ENCODE peak calls at places on chromosomes 4 and X, in five cellular contexts. C, G, B, I and V are unnamed samples.

GRCh38 chrX:24260827-24261550 is 52.9 kb downstream of the SUPT20HL2 start:
- DNase-seq in C (no peak), G (peak; percentile 53), B (peak; percentile 47), I (peak; percentile 43), V (no peak)

GRCh38 chr4:48429709-48430474 is 53.3 kb upstream of the SLC10A4 start:
- DNase-seq in C (no peak), G (no peak), B (no peak), I (no peak), V (no peak)

GRCh38 chr4:22129454-22130075 is 181.0 kb upstream of the KCNIP4 start:
- DNase-seq in C (peak; percentile 69), G (no peak), B (peak; percentile 26), I (no peak), V (peak; percentile 2)

GRCh38 chrX:39869846-39870601 is 227.7 kb downstream of the BCOR start:
- DNase-seq in C (peak; percentile 87), G (no peak), B (peak; percentile 63), I (no peak), V (no peak)

GRCh38 chr4:8414377-8414776 is 26.1 kb downstream of the ACOX3 start:
- DNase-seq in C (peak; percentile 6), G (no peak), B (no peak), I (no peak), V (no peak)

GRCh38 chr4:30881985-30882384 is 161.8 kb downstream of the PCDH7 start:
- DNase-seq in C (no peak), G (no peak), B (no peak), I (no peak), V (no peak)

GRCh38 chr4:119788334-119789266 is 160.0 kb upstream of the PDE5A start:
- DNase-seq in C (no peak), G (no peak), B (no peak), I (no peak), V (no peak)

GRCh38 chr4:123790681-123791080 is 394.1 kb downstream of the SPRY1 start:
- DNase-seq in C (peak; percentile 9), G (no peak), B (peak; percentile 31), I (no peak), V (no peak)

GRCh38 chr4:8320386-8320750 is 50.8 kb downstream of the HTRA3 start:
- DNase-seq in C (peak; percentile 17), G (no peak), B (no peak), I (no peak), V (no peak)

GRCh38 chr4:187908079-187908501 is 87.5 kb upstream of the ZFP42 start:
- DNase-seq in C (peak; percentile 68), G (no peak), B (peak; percentile 95), I (no peak), V (no peak)

GRCh38 chrX:103831803-103832544 is at the start of gene RAB9B:
- DNase-seq in C (peak; percentile 22), G (peak; percentile 75), B (peak; percentile 33), I (peak; percentile 73), V (no peak)

GRCh38 chr4:110949516-110949915 is 326.6 kb upstream of the PITX2 start:
- DNase-seq in C (no peak), G (no peak), B (no peak), I (no peak), V (no peak)

GRCh38 chrX:112769034-112769433 is 71.6 kb downstream of the AMOT start:
- DNase-seq in C (no peak), G (no peak), B (peak; percentile 43), I (no peak), V (no peak)

GRCh38 chr4:56410247-56410646 is 23.0 kb upstream of the AASDH start:
- DNase-seq in C (peak; percentile 100), G (no peak), B (peak; percentile 98), I (peak; percentile 50), V (peak; percentile 98)

GRCh38 chr4:107824367-107825071 is at the start of gene SGMS2:
- DNase-seq in C (peak; percentile 94), G (peak; percentile 94), B (peak; percentile 84), I (peak; percentile 85), V (no peak)

GRCh38 chr4:81472249-81473085 is 760 bp upstream of the RASGEF1B start:
- DNase-seq in C (no peak), G (peak; percentile 54), B (no peak), I (no peak), V (no peak)

GRCh38 chr4:110515676-110516075 is 39.7 kb downstream of the ENPEP start:
- DNase-seq in C (no peak), G (no peak), B (no peak), I (no peak), V (no peak)

GRCh38 chr4:38179690-38180299 is 219.6 kb downstream of the PTTG2 start:
- DNase-seq in C (peak; percentile 78), G (peak; percentile 62), B (peak; percentile 77), I (peak; percentile 66), V (peak; percentile 47)

GRCh38 chrX:120769576-120770341 is 105.9 kb downstream of the CT47B1 start:
- DNase-seq in C (peak; percentile 82), G (no peak), B (peak; percentile 19), I (no peak), V (no peak)

GRCh38 chr4:48360285-48360965 is 19.1 kb downstream of the SLAIN2 start:
- DNase-seq in C (no peak), G (no peak), B (peak; percentile 86), I (no peak), V (peak; percentile 16)

GRCh38 chr4:153465922-153466636 is at the start of gene TMEM131L:
- DNase-seq in C (peak; percentile 53), G (peak; percentile 83), B (peak; percentile 52), I (peak; percentile 67), V (no peak)

GRCh38 chr4:76504613-76505465 is 69.8 kb downstream of the SHROOM3 start:
- DNase-seq in C (peak; percentile 61), G (no peak), B (peak; percentile 63), I (no peak), V (peak; percentile 27)

GRCh38 chrX:107205770-107206696 is at the start of the genes DNAAF6 and NUP62CL:
- DNase-seq in C (peak; percentile 70), G (peak; percentile 81), B (no peak), I (peak; percentile 46), V (peak; percentile 2)

GRCh38 chr4:2819244-2820215 is 24.1 kb upstream of the ADD1 start:
- DNase-seq in C (no peak), G (peak; percentile 17), B (no peak), I (no peak), V (no peak)

GRCh38 chrX:129996120-129996519 is 13.7 kb downstream of the BCORL1 start:
- DNase-seq in C (peak; percentile 61), G (no peak), B (peak; percentile 16), I (no peak), V (peak; percentile 29)

GRCh38 chr4:52263612-52264011 is 212.5 kb downstream of the SPATA18 start:
- DNase-seq in C (peak; percentile 90), G (no peak), B (no peak), I (no peak), V (no peak)

GRCh38 chrX:48086119-48086518 is 14.7 kb upstream of the ZNF630 start:
- DNase-seq in C (peak; percentile 59), G (no peak), B (no peak), I (no peak), V (no peak)

GRCh38 chrX:48083706-48084105 is 12.3 kb upstream of the ZNF630 start:
- DNase-seq in C (peak; percentile 38), G (no peak), B (no peak), I (no peak), V (no peak)

DNA sequence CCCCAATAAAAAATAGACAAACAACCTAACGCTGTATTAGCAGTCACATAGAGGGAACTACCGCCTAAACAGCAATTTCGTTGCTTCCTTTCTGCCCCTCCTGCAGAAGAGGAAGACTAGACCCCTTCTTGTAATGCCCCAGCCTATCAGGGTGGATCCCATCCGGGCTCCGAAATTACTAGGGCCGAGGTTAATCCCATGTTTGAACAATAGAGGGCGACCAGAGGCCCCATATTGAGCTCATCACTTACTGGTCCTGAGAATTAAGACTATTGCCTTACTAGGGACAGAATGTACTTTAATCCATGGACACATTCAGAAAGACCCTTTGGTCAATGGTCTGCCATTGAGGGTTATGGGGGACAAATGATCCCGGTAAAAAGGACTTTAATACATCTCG is 11.8 kb upstream of the ZNF630 start:
- DNase-seq in C (peak; percentile 73), G (no peak), B (peak; percentile 34), I (no peak), V (no peak)
- TF ChIP-seq CTCF in C (peak; percentile 76), G (peak; percentile 62), B (peak; percentile 62), I (peak; percentile 34), V (peak; percentile 28)

GRCh38 chrX:8103655-8104054 is 67.4 kb downstream of the VCX2 start:
- DNase-seq in C (no peak), G (no peak), B (no peak), I (no peak), V (no peak)

GRCh38 chrX:8105531-8105930 is 65.5 kb downstream of the VCX2 start:
- DNase-seq in C (no peak), G (no peak), B (no peak), I (no peak), V (no peak)
- H3K4me3 ChIP-seq in C (no peak overlapping the region), G (no peak overlapping the region), B (no peak overlapping the region), I (no peak overlapping the region), V (no peak overlapping the region)

GRCh38 chr4:74793757-74794340 is 474 bp downstream of the BTC start:
- DNase-seq in C (peak; percentile 63), G (peak; percentile 81), B (no peak), I (peak; percentile 25), V (no peak)

GRCh38 chr4:74789518-74789917 is 4.8 kb downstream of the BTC start:
- DNase-seq in C (no peak), G (no peak), B (no peak), I (no peak), V (no peak)

GRCh38 chr4:74796631-74797030 is 2.3 kb upstream of the BTC start:
- DNase-seq in C (no peak), G (no peak), B (no peak), I (no peak), V (no peak)

GRCh38 chr4:74790652-74791051 is 3.7 kb downstream of the BTC start:
- DNase-seq in C (no peak), G (no peak), B (no peak), I (no peak), V (no peak)

GRCh38 chr4:74794341-74794801 is at the start of gene BTC:
- DNase-seq in C (peak; percentile 71), G (peak; percentile 72), B (no peak), I (peak; percentile 23), V (no peak)
- TF ChIP-seq CTCF in C (peak; percentile 62), G (peak; percentile 22), B (peak; percentile 9), I (peak; percentile 28), V (peak; percentile 27)

GRCh38 chr4:98658287-98659105 is at the start of gene TSPAN5:
- DNase-seq in C (peak; percentile 79), G (peak; percentile 82), B (peak; percentile 67), I (peak; percentile 77), V (no peak)

GRCh38 chr4:98657531-98658286 is 702 bp downstream of the TSPAN5 start:
- DNase-seq in C (peak; percentile 66), G (no peak), B (peak; percentile 69), I (peak; percentile 27), V (no peak)

GRCh38 chr4:98659106-98659592 is 738 bp upstream of the TSPAN5 start:
- DNase-seq in C (peak; percentile 30), G (no peak), B (peak; percentile 57), I (no peak), V (no peak)

GRCh38 chr4:98653890-98654867 is 4.2 kb downstream of the TSPAN5 start:
- DNase-seq in C (peak; percentile 89), G (no peak), B (peak; percentile 98), I (peak; percentile 27), V (peak; percentile 97)

DNA sequence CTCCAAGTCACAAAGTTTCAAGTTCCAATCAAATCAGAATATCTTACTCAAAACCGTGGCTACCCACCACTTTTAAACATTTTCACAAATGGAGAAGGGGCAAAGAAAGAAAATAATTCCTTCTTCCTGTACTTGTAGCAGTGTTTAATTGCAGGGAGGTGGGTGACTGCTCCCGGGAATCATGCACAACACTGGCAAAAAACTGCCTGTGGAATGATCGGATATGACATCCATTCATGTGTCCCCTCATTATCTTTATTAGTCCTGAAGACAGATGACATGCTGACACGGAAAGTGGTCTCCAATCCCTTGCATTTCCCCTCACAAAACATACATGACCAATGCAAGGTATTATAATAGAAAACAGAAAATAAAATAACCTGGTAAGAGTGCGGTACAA is 2.0 kb downstream of the TSPAN5 start:
- DNase-seq in C (no peak), G (no peak), B (no peak), I (no peak), V (no peak)
- H3K4me3 ChIP-seq in C (peak overlapping the region; percentile 86), G (no peak overlapping the region), B (peak overlapping the region; percentile 64), I (peak overlapping the region; percentile 90), V (peak overlapping the region; percentile 83)